ENCODE peak calls at places on chromosomes 16 and 17, in five cellular contexts. R is HepG2, M is GM12878, Y is K562, W is HCT116. I is an unnamed sample.

GRCh38 chr16:8798174-8798527 is 512 bp downstream of the PMM2 start:
- DNase-seq in R (peak; percentile 43), M (no peak), Y (peak; percentile 79), W (peak; percentile 2), I (no peak)

GRCh38 chr17:74282587-74283370 is 8.7 kb downstream of the DNAI2 start:
- DNase-seq in R (peak; percentile 45), M (peak; percentile 69), Y (peak; percentile 62), W (no peak), I (no peak)

GRCh38 chr16:75801307-75801706 is 75.0 kb upstream of the CPHXL start:
- DNase-seq in R (no peak), M (no peak), Y (no peak), W (no peak), I (peak; percentile 9)

GRCh38 chr17:76370261-76370993 is 14.0 kb upstream of the SPHK1 start:
- DNase-seq in R (no peak), M (no peak), Y (peak; percentile 56), W (no peak), I (peak; percentile 62)

GRCh38 chr16:77624085-77624484 is 98.2 kb upstream of the NUDT7 start:
- DNase-seq in R (no peak), M (no peak), Y (no peak), W (no peak), I (no peak)

GRCh38 chr17:59607817-59608403 is 11.8 kb upstream of the CLTC start:
- DNase-seq in R (peak; percentile 30), M (no peak), Y (peak; percentile 36), W (no peak), I (peak; percentile 78)

GRCh38 chr16:50303605-50304466 is 37.5 kb downstream of the ADCY7 start:
- DNase-seq in R (peak; percentile 80), M (no peak), Y (no peak), W (no peak), I (no peak)

GRCh38 chr17:7838291-7839075 is 4.5 kb downstream of the KDM6B start:
- DNase-seq in R (peak; percentile 41), M (no peak), Y (peak; percentile 29), W (no peak), I (peak; percentile 78)

GRCh38 chr17:47324224-47325020 is 667 bp downstream of the EFCAB13 start:
- DNase-seq in R (no peak), M (peak; percentile 53), Y (no peak), W (no peak), I (peak; percentile 79)

DNA sequence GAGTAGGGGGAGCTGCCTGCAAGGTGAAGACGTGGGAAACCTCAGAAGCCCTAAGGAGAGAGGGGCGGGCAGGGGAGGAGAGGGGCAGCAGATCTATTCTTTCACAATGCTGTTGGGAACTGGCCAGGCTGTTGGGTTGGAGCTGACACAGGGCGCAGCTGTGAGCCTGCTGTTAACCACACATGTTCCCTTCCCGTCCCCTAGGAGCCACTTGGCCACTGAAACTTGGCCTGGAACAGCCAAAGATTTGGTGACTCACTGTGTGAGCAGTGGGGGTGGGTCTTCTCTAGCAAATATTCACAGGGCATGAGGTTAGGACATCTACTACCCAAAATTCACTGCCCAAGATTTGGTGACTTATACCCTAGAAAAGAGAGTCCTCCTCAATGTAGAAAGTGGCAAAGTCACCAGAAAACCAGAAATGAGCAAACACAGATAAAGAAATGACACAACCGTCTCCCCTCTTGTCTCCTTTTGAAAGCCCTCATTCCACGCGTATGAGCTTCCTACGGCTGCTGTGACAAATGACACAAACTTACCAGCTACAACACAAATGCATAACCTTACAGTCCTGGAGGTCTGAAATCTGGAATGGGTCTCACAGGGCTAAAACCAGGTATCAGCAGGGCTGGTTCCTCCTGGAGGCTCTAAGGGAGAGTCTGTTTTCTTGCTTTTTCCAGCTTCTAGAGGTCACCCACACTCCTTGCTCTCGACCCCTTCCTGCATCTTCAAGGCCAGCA is 6.3 kb downstream of the TBC1D16 start:
- DNase-seq in R (no peak), M (no peak), Y (no peak), W (no peak), I (no peak)
- TF ChIP-seq REST in R (no peak), M (no peak), Y (no peak), W (no peak), I (no peak)

DNA sequence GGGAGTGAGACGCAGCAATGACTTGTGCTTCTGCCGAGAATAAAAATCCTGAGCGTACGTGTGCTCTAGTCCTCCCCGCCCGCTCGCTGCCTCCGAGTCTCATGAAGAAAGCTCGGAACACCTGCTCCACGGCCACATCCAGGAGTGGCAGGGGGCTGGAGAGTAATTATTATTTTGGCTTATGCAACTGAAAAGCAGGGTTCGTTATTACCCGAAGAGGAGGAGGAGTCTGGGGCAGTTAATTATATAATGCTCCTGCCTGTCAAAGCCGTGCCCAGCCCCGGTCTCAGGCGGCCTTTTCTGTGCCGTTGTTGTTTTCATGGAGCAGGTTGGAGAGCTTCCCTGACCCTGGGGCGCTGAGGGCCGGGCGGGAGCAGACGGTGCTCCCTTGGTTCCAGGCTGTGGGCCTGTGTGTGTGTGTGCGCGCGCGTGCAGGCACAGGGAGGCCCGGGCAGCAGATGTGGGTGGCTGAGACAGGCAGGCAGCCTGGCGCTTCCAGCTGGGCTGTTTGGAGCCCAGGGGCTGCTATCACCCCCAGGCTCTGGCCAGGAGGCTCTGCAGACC is 2.3 kb downstream of the JPH3 start:
- DNase-seq in R (no peak), M (no peak), Y (no peak), W (no peak), I (no peak)
- TF ChIP-seq EZH2 in R (no peak), M (no peak), Y (no peak), W (no peak), I (no peak)

DNA sequence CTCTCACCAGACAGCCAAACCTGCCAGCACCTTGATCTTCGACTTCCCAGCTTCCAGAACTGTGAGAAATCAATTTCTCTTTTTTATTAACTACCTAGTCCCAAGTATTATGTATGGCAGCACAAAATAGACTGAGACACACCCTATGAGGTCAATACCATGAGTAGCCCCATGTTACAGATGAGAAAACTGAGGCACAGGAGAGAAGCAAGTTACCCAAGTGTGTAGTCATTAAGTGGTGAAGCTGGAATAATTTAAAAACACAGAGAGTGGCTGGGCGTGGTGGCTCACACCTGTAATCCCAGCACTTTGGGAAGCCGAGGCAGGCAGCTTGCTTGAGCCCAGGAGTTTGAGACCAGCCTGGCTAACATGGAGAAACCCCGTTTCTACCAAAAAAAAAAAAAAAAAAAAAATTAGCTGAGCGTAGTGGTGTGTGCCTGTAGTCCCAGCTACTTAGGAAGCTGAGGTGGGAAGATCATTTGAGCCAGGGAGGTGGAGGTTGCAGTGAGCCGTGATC is 4.9 kb downstream of the NQO1 start:
- DNase-seq in R (no peak), M (no peak), Y (no peak), W (no peak), I (no peak)
- TF ChIP-seq REST in R (no peak), M (no peak), Y (no peak), W (no peak), I (no peak)

GRCh38 chr17:2025622-2026309 is 632 bp upstream of the RTN4RL1 start:
- DNase-seq in R (peak; percentile 60), M (no peak), Y (peak; percentile 59), W (no peak), I (peak; percentile 78)
- TF ChIP-seq EZH2 in R (peak; percentile 39), M (no peak), Y (no peak), W (no peak), I (peak; percentile 91)

GRCh38 chr16:22400899-22401298 is 26.5 kb upstream of the CDR2 start:
- DNase-seq in R (no peak), M (no peak), Y (no peak), W (no peak), I (no peak)

GRCh38 chr16:22395960-22396359 is 21.5 kb upstream of the CDR2 start:
- DNase-seq in R (no peak), M (no peak), Y (no peak), W (no peak), I (no peak)

GRCh38 chr16:22397931-22398330 is 23.5 kb upstream of the CDR2 start:
- DNase-seq in R (no peak), M (no peak), Y (no peak), W (no peak), I (no peak)

GRCh38 chr16:22402191-22402590 is 27.8 kb upstream of the CDR2 start:
- DNase-seq in R (no peak), M (no peak), Y (no peak), W (no peak), I (no peak)

GRCh38 chr16:22397459-22397858 is 23.0 kb upstream of the CDR2 start:
- DNase-seq in R (no peak), M (no peak), Y (no peak), W (no peak), I (no peak)
- TF ChIP-seq REST in R (no peak), M (no peak), Y (no peak), W (no peak), I (no peak)

DNA sequence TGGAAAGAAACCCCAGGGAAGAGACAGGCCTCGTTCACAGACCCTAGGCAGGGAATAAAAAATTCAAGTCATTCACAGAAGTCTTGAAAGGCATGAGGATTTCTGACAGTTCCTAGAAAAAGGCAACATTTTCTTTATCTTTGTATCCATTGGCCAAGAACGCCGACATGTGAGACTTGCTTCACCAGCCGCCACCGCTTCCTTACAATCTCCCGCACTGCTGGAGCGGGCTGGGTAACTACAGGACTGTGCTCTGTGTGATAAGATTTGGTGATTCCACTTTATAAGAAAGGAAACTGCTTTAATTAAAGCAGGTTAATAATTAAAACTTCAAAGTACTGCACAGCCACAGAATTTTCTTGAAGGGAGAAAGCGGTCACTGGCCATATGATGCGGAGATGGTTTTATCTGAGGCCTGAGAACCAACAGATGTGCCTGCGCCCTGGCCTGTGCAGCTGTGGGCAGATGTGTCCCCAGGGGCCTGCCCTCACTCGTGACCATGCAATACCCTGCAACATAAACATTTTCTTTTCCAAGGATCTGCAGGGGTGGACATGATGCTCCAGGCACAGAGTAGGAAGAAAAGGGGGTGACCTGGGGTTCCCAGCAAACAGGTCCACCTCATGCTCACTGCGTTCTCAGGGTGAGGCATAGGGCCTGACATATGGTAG is 13.0 kb upstream of the LGALS3BP start:
- DNase-seq in R (no peak), M (no peak), Y (no peak), W (no peak), I (no peak)
- TF ChIP-seq EZH2 in R (no peak), M (no peak), Y (no peak), W (no peak), I (no peak)